ENCODE peak calls at places on chromosome 17, in four cellular contexts. L is GM04503, M is cardiac fibroblast, G is aorta. R is an unnamed sample.

GRCh38 chr17:80035937-80036714 is at the start of gene CCDC40:
- DNase-seq in G (peak), L (no peak), M (peak), R (peak)

GRCh38 chr17:1896243-1897163 is 66.7 kb downstream of the RPA1 start:
- DNase-seq in G (peak), L (no peak), M (no peak), R (no peak)

GRCh38 chr17:30576326-30576861 is 99.2 kb downstream of the GOSR1 start:
- DNase-seq in L (no peak), G (no peak), M (no peak), R (no peak)

GRCh38 chr17:77502626-77503292 is 362.0 kb downstream of the SEC14L1 start:
- DNase-seq in L (no peak), M (no peak), G (peak), R (peak)

GRCh38 chr17:48378238-48378637 is 51.8 kb downstream of the SKAP1 start:
- DNase-seq in M (no peak), G (no peak), L (no peak), R (no peak)

GRCh38 chr17:4949321-4950074 is 1.2 kb upstream of the PFN1 start:
- DNase-seq in M (peak), G (peak), L (no peak), R (peak)

GRCh38 chr17:19254651-19255050 is 17.5 kb downstream of the EPN2 start:
- DNase-seq in G (no peak), L (no peak), M (no peak), R (no peak)

GRCh38 chr17:76151896-76152454 is 10.9 kb upstream of the FOXJ1 start:
- DNase-seq in L (no peak), G (no peak), M (no peak), R (no peak)

GRCh38 chr17:13601317-13601775 is 383 bp downstream of the HS3ST3A1 start:
- DNase-seq in G (no peak), M (no peak), L (no peak), R (no peak)

GRCh38 chr17:69508814-69509213 is 94.3 kb downstream of the MAP2K6 start:
- DNase-seq in L (no peak), M (no peak), G (no peak), R (no peak)

GRCh38 chr17:13544292-13544691 is 57.4 kb downstream of the HS3ST3A1 start:
- DNase-seq in G (peak), L (peak), M (peak), R (peak)

GRCh38 chr17:70022175-70022574 is 52.9 kb upstream of the KCNJ16 start:
- DNase-seq in G (no peak), M (no peak), L (no peak), R (no peak)

GRCh38 chr17:72587773-72588511 is 467.1 kb downstream of the SOX9 start:
- DNase-seq in L (no peak), G (no peak), M (peak), R (no peak)

GRCh38 chr17:38605852-38606645 is at the start of gene SRCIN1:
- DNase-seq in M (no peak), L (no peak), G (no peak), R (peak)

GRCh38 chr17:14553847-14554246 is 253.0 kb downstream of the HS3ST3B1 start:
- DNase-seq in L (no peak), M (no peak), G (no peak), R (no peak)

GRCh38 chr17:47720754-47721533 is 12.1 kb upstream of the TBX21 start:
- DNase-seq in L (no peak), M (peak), G (no peak), R (no peak)

GRCh38 chr17:50661795-50662391 is 27.2 kb downstream of the ABCC3 start:
- DNase-seq in M (peak), G (peak), L (peak), R (peak)

GRCh38 chr17:21295036-21295952 is 10.8 kb downstream of the MAP2K3 start:
- DNase-seq in G (no peak), L (no peak), M (no peak), R (no peak)

GRCh38 chr17:49209061-49209571 is 1.3 kb downstream of the GNGT2 start:
- DNase-seq in L (no peak), M (no peak), G (no peak), R (no peak)

GRCh38 chr17:80223142-80223815 is 3.1 kb downstream of the SLC26A11 start:
- DNase-seq in M (no peak), G (no peak), L (no peak), R (peak)

GRCh38 chr17:16652252-16652651 is 1.4 kb downstream of the ZNF624 start:
- DNase-seq in G (no peak), M (no peak), L (no peak), R (no peak)

GRCh38 chr17:44655983-44656700 is at the start of gene MEIOC:
- DNase-seq in M (no peak), G (no peak), L (no peak), R (no peak)

GRCh38 chr17:49333806-49334205 is 28.2 kb downstream of the ZNF652 start:
- DNase-seq in G (no peak), M (no peak), L (no peak), R (no peak)

GRCh38 chr17:56792267-56792666 is 41.5 kb downstream of the C17orf67 start:
- DNase-seq in M (no peak), G (no peak), L (no peak), R (no peak)

GRCh38 chr17:82820278-82821251 is 19.3 kb downstream of the ZNF750 start:
- DNase-seq in G (no peak), M (no peak), L (no peak), R (no peak)

GRCh38 chr17:47199627-47200324 is 9.4 kb upstream of the MYL4 start:
- DNase-seq in L (no peak), M (no peak), G (no peak), R (no peak)

GRCh38 chr17:50947844-50948514 is 81.8 kb upstream of the TOB1 start:
- DNase-seq in G (peak), L (no peak), M (no peak), R (peak)

GRCh38 chr17:59073972-59074371 is 32.7 kb downstream of the TRIM37 start:
- DNase-seq in M (peak), G (no peak), L (no peak), R (no peak)

GRCh38 chr17:79835953-79836951 is 3.0 kb downstream of the CBX4 start:
- DNase-seq in L (no peak), G (no peak), M (no peak), R (no peak)

GRCh38 chr17:77124192-77124908 is 16.4 kb upstream of the SEC14L1 start:
- DNase-seq in M (peak), G (peak), L (no peak), R (no peak)

R was measured in psoas muscle.